ENCODE peak calls at places on chromosomes 1 and 21, in six cellular contexts. One of them, this sample, is unnamed.

GRCh38 chr1:80417651-80418050 is 1383.1 kb upstream of the ADGRL2 start:
- DNase-seq in amygdala: no peak
- DNase-seq in activated CD4-positive, alpha-beta T cell treated with anti-CD3 and anti-CD28 coated beads, Interleukin-2, amount 50 U/mL, for 4 hours: no peak
- DNase-seq in EL: peak; percentile 87
- DNase-seq in Daoy: no peak
- DNase-seq in MM.1S: no peak
- DNase-seq in this sample: peak; percentile 28

GRCh38 chr21:45541221-45542039 is 810 bp downstream of the SLC19A1 start:
- DNase-seq in amygdala: peak; percentile 62
- DNase-seq in activated CD4-positive, alpha-beta T cell treated with anti-CD3 and anti-CD28 coated beads, Interleukin-2, amount 50 U/mL, for 4 hours: peak; percentile 76
- DNase-seq in EL: peak; percentile 61
- DNase-seq in Daoy: peak; percentile 69
- DNase-seq in MM.1S: peak; percentile 94
- DNase-seq in this sample: peak; percentile 56

GRCh38 chr1:171188388-171189266 is 3.5 kb downstream of the FMO2 start:
- DNase-seq in amygdala: no peak
- DNase-seq in activated CD4-positive, alpha-beta T cell treated with anti-CD3 and anti-CD28 coated beads, Interleukin-2, amount 50 U/mL, for 4 hours: peak; percentile 11
- DNase-seq in EL: peak; percentile 51
- DNase-seq in Daoy: peak; percentile 60
- DNase-seq in MM.1S: peak; percentile 73
- DNase-seq in this sample: peak; percentile 39

GRCh38 chr1:109350650-109351049 is 43.8 kb upstream of the MYBPHL start:
- DNase-seq in amygdala: no peak
- DNase-seq in activated CD4-positive, alpha-beta T cell treated with anti-CD3 and anti-CD28 coated beads, Interleukin-2, amount 50 U/mL, for 4 hours: no peak
- DNase-seq in EL: no peak
- DNase-seq in Daoy: no peak
- DNase-seq in MM.1S: no peak
- DNase-seq in this sample: no peak

GRCh38 chr1:55214214-55214902 is 806 bp downstream of the USP24 start:
- DNase-seq in amygdala: peak; percentile 16
- DNase-seq in activated CD4-positive, alpha-beta T cell treated with anti-CD3 and anti-CD28 coated beads, Interleukin-2, amount 50 U/mL, for 4 hours: peak; percentile 19
- DNase-seq in EL: peak; percentile 43
- DNase-seq in Daoy: peak; percentile 55
- DNase-seq in MM.1S: no peak
- DNase-seq in this sample: peak; percentile 42

GRCh38 chr1:156795787-156796186 is 20.9 kb downstream of the SH2D2A start:
- DNase-seq in amygdala: peak; percentile 33
- DNase-seq in activated CD4-positive, alpha-beta T cell treated with anti-CD3 and anti-CD28 coated beads, Interleukin-2, amount 50 U/mL, for 4 hours: no peak
- DNase-seq in EL: no peak
- DNase-seq in Daoy: no peak
- DNase-seq in MM.1S: no peak
- DNase-seq in this sample: peak; percentile 87

GRCh38 chr1:93394514-93394913 is 48.8 kb downstream of the DR1 start:
- DNase-seq in amygdala: no peak
- DNase-seq in activated CD4-positive, alpha-beta T cell treated with anti-CD3 and anti-CD28 coated beads, Interleukin-2, amount 50 U/mL, for 4 hours: no peak
- DNase-seq in EL: peak; percentile 31
- DNase-seq in Daoy: no peak
- DNase-seq in MM.1S: no peak
- DNase-seq in this sample: no peak

GRCh38 chr21:27476696-27477095 is 509.8 kb upstream of the ADAMTS5 start:
- DNase-seq in amygdala: no peak
- DNase-seq in activated CD4-positive, alpha-beta T cell treated with anti-CD3 and anti-CD28 coated beads, Interleukin-2, amount 50 U/mL, for 4 hours: no peak
- DNase-seq in EL: peak; percentile 36
- DNase-seq in Daoy: no peak
- DNase-seq in MM.1S: no peak
- DNase-seq in this sample: peak; percentile 20

GRCh38 chr1:54937469-54937868 is 43.0 kb upstream of the TMEM61 start:
- DNase-seq in amygdala: no peak
- DNase-seq in activated CD4-positive, alpha-beta T cell treated with anti-CD3 and anti-CD28 coated beads, Interleukin-2, amount 50 U/mL, for 4 hours: no peak
- DNase-seq in EL: peak; percentile 32
- DNase-seq in Daoy: peak; percentile 15
- DNase-seq in MM.1S: no peak
- DNase-seq in this sample: peak; percentile 41

GRCh38 chr1:188986751-188987417 is 1490.8 kb downstream of the BRINP3 start:
- DNase-seq in amygdala: no peak
- DNase-seq in activated CD4-positive, alpha-beta T cell treated with anti-CD3 and anti-CD28 coated beads, Interleukin-2, amount 50 U/mL, for 4 hours: no peak
- DNase-seq in EL: peak; percentile 0
- DNase-seq in Daoy: no peak
- DNase-seq in MM.1S: no peak
- DNase-seq in this sample: no peak

This sample was measured in RCC 7860.